ENCODE peak calls at places on chromosomes 13 and 19, in four cellular contexts. One of them, this sample, is unnamed.

GRCh38 chr19:58538257-58539168 is 5.4 kb upstream of the TRIM28 start:
- DNase-seq in neuronal stem cell: peak; percentile 71
- DNase-seq in IMR-90: no peak
- DNase-seq in trophoblast cell: no peak
- DNase-seq in this sample: no peak

GRCh38 chr19:35557539-35558399 is 5.7 kb downstream of the ATP4A start:
- DNase-seq in neuronal stem cell: peak; percentile 89
- DNase-seq in IMR-90: peak; percentile 33
- DNase-seq in trophoblast cell: no peak
- DNase-seq in this sample: peak; percentile 67

GRCh38 chr13:102405499-102406079 is 3.7 kb upstream of the FGF14 start:
- DNase-seq in neuronal stem cell: peak; percentile 51
- DNase-seq in IMR-90: peak; percentile 12
- DNase-seq in trophoblast cell: no peak
- DNase-seq in this sample: peak; percentile 12

GRCh38 chr19:14048439-14049153 is 13.3 kb downstream of the PALM3 start:
- DNase-seq in neuronal stem cell: peak; percentile 30
- DNase-seq in IMR-90: no peak
- DNase-seq in trophoblast cell: peak; percentile 93
- DNase-seq in this sample: peak; percentile 88

GRCh38 chr19:47255947-47256687 is at the start of gene CCDC9:
- DNase-seq in neuronal stem cell: peak; percentile 95
- DNase-seq in IMR-90: peak; percentile 95
- DNase-seq in trophoblast cell: peak; percentile 93
- DNase-seq in this sample: peak; percentile 95

GRCh38 chr19:5580116-5580515 is 12.4 kb upstream of the TINCR start:
- DNase-seq in neuronal stem cell: no peak
- DNase-seq in IMR-90: no peak
- DNase-seq in trophoblast cell: no peak
- DNase-seq in this sample: no peak

GRCh38 chr13:66612983-66613382 is 617.2 kb downstream of the PCDH9 start:
- DNase-seq in neuronal stem cell: no peak
- DNase-seq in IMR-90: no peak
- DNase-seq in trophoblast cell: no peak
- DNase-seq in this sample: no peak

GRCh38 chr13:41463823-41464602 is 6.7 kb downstream of the RGCC start:
- DNase-seq in neuronal stem cell: no peak
- DNase-seq in IMR-90: no peak
- DNase-seq in trophoblast cell: no peak
- DNase-seq in this sample: no peak

GRCh38 chr19:5826531-5827341 is 12.8 kb downstream of the FUT6 start:
- DNase-seq in neuronal stem cell: peak; percentile 32
- DNase-seq in IMR-90: no peak
- DNase-seq in trophoblast cell: peak; percentile 86
- DNase-seq in this sample: peak; percentile 56

GRCh38 chr19:4103073-4103418 is 20.9 kb downstream of the MAP2K2 start:
- DNase-seq in neuronal stem cell: no peak
- DNase-seq in IMR-90: no peak
- DNase-seq in trophoblast cell: no peak
- DNase-seq in this sample: no peak

GRCh38 chr13:49098771-49099512 is 121.2 kb upstream of the MLNR start:
- DNase-seq in neuronal stem cell: no peak
- DNase-seq in IMR-90: no peak
- DNase-seq in trophoblast cell: no peak
- DNase-seq in this sample: peak; percentile 51

GRCh38 chr13:58085819-58086218 is 454.3 kb downstream of the PCDH17 start:
- DNase-seq in neuronal stem cell: no peak
- DNase-seq in IMR-90: no peak
- DNase-seq in trophoblast cell: no peak
- DNase-seq in this sample: no peak

GRCh38 chr19:55433292-55433691 is 9.8 kb downstream of the SHISA7 start:
- DNase-seq in neuronal stem cell: no peak
- DNase-seq in IMR-90: no peak
- DNase-seq in trophoblast cell: no peak
- DNase-seq in this sample: no peak

GRCh38 chr19:1945899-1946298 is 4.9 kb downstream of the CSNK1G2 start:
- DNase-seq in neuronal stem cell: no peak
- DNase-seq in IMR-90: no peak
- DNase-seq in trophoblast cell: peak; percentile 65
- DNase-seq in this sample: peak; percentile 44

DNA sequence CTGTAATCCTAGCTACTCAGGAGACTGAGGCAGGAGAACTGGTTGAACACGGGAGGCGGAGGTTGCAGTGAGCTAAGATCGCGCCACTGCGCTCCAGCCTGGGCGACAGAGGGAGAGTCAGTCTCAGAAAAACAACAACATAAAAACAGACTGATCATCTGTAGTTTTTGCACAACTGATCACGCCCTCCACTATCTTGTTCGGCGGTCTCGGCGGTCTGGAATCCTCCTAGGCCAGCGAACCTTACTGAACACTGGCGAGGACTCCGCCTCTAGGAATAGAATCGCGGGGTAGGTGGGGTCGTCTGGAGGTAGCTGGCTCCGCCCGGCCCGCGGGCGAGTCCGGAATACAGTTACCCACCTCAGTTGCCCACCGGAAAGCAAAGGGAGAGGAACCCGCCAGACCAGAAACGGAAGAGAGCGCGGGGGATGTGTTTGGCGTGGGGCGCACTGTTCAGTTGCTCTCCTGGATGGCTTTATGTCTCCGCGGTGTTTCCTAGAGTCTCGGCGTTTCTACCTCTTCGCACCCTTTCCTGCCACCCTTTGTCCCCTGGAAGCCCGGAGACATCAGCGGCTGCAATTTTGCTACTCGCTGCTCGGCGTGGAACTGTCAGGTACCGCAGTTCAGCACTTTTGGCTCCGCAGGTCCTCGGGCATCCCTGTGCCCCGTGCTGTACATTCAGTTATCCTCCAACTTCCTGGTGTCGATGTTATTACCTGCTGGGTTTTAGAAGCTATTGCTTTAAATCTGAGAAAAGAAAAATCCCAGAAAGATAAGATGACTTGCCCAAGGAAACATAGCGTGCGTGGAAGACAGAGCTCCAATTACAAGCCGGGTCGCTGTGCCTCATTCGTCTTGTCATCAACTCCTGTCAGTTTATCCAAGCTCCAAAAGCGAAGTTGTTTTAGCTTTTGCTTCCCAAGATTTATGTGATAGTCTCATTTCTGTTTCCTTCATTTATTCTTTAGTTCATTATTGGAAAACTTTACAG is 24.9 kb upstream of the HNRNPA1L2 start:
- DNase-seq in neuronal stem cell: peak; percentile 69
- DNase-seq in IMR-90: peak; percentile 83
- DNase-seq in trophoblast cell: peak; percentile 26
- DNase-seq in this sample: peak; percentile 79
- H3K18ac ChIP-seq in neuronal stem cell: peak overlapping the region; percentile 58
- H3K18ac ChIP-seq in IMR-90: peak overlapping the region; percentile 42
- H3K18ac ChIP-seq in trophoblast cell: no peak overlapping the region
- H3K18ac ChIP-seq in this sample: peak overlapping the region; percentile 23

GRCh38 chr19:27676334-27676733 is 1536.6 kb downstream of the UQCRFS1 start:
- DNase-seq in neuronal stem cell: no peak
- DNase-seq in IMR-90: no peak
- DNase-seq in trophoblast cell: no peak
- DNase-seq in this sample: no peak

GRCh38 chr19:27673986-27674385 is 1539.0 kb downstream of the UQCRFS1 start:
- DNase-seq in neuronal stem cell: no peak
- DNase-seq in IMR-90: no peak
- DNase-seq in trophoblast cell: no peak
- DNase-seq in this sample: no peak

GRCh38 chr19:27676877-27677276 is 1536.1 kb downstream of the UQCRFS1 start:
- DNase-seq in neuronal stem cell: no peak
- DNase-seq in IMR-90: no peak
- DNase-seq in trophoblast cell: no peak
- DNase-seq in this sample: no peak

GRCh38 chr19:27675771-27676170 is 1537.2 kb downstream of the UQCRFS1 start:
- DNase-seq in neuronal stem cell: no peak
- DNase-seq in IMR-90: no peak
- DNase-seq in trophoblast cell: no peak
- DNase-seq in this sample: no peak

GRCh38 chr19:27674701-27675100 is 1538.2 kb downstream of the UQCRFS1 start:
- DNase-seq in neuronal stem cell: no peak
- DNase-seq in IMR-90: no peak
- DNase-seq in trophoblast cell: no peak
- DNase-seq in this sample: no peak
- H3K9me3 ChIP-seq in neuronal stem cell: peaks cover 21% of the 10 kb centered on the region
- H3K9me3 ChIP-seq in IMR-90: peaks cover 26% of the 10 kb centered on the region
- H3K9me3 ChIP-seq in trophoblast cell: peaks cover 16% of the 10 kb centered on the region
- H3K9me3 ChIP-seq in this sample: peaks cover 19% of the 10 kb centered on the region

GRCh38 chr13:50244355-50244912 is 229.2 kb downstream of the KCNRG start:
- DNase-seq in neuronal stem cell: no peak
- DNase-seq in IMR-90: no peak
- DNase-seq in trophoblast cell: no peak
- DNase-seq in this sample: no peak
- H3K18ac ChIP-seq in neuronal stem cell: no peak overlapping the region
- H3K18ac ChIP-seq in IMR-90: no peak overlapping the region
- H3K18ac ChIP-seq in trophoblast cell: no peak overlapping the region
- H3K18ac ChIP-seq in this sample: peak overlapping the region; percentile 40

GRCh38 chr19:9608912-9609311 is 12.1 kb downstream of the ZNF561 start:
- DNase-seq in neuronal stem cell: no peak
- DNase-seq in IMR-90: no peak
- DNase-seq in trophoblast cell: peak; percentile 29
- DNase-seq in this sample: no peak

GRCh38 chr19:9615828-9616227 is 5.2 kb downstream of the ZNF561 start:
- DNase-seq in neuronal stem cell: no peak
- DNase-seq in IMR-90: no peak
- DNase-seq in trophoblast cell: no peak
- DNase-seq in this sample: no peak

GRCh38 chr19:9610484-9611113 is 10.4 kb downstream of the ZNF561 start:
- DNase-seq in neuronal stem cell: no peak
- DNase-seq in IMR-90: no peak
- DNase-seq in trophoblast cell: no peak
- DNase-seq in this sample: no peak
- H3K9me3 ChIP-seq in neuronal stem cell: peaks cover 18% of the 10 kb centered on the region
- H3K9me3 ChIP-seq in IMR-90: peaks cover 56% of the 10 kb centered on the region
- H3K9me3 ChIP-seq in trophoblast cell: peaks cover 7% of the 10 kb centered on the region
- H3K9me3 ChIP-seq in this sample: peaks cover 79% of the 10 kb centered on the region

DNA sequence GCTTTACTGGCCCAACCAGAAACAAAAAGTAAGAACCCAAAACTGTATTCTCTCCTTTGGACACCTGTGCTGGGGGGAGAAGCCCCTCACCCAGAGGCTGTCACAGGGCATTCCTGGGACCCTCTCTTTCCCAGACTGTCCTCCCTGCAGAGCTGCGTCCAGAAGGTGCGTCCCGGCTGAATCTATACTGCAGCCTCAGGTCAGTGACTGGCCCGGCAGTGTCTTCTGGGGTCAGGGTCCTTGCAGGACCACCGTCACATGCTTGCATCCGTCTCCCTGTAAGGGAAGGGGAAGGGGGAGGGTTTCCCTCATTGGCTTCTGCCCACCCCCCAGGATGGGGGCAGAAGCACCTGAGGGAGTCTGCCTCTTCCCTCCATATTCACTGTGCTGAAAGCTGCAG is 76.5 kb downstream of the ATP11A start:
- DNase-seq in neuronal stem cell: no peak
- DNase-seq in IMR-90: no peak
- DNase-seq in trophoblast cell: no peak
- DNase-seq in this sample: no peak
- H3K18ac ChIP-seq in neuronal stem cell: no peak overlapping the region
- H3K18ac ChIP-seq in IMR-90: no peak overlapping the region
- H3K18ac ChIP-seq in trophoblast cell: no peak overlapping the region
- H3K18ac ChIP-seq in this sample: no peak overlapping the region